ENCODE peak calls at places on chromosome 13, in eight cellular contexts. J is astrocyte of the spinal cord, A is IMR-90, D is Peyer's patch, X is left lung, H is hepatocyte, Z is breast epithelium, M is K562. Q is an unnamed sample.

GRCh38 chr13:46992383-46992952 is 95.6 kb upstream of the HTR2A start:
- DNase-seq in J (no peak), A (no peak), D (no peak), X (no peak), H (no peak), Z (no peak), M (peak), Q (peak)

GRCh38 chr13:114130708-114131580 is 1.5 kb downstream of the RASA3 start:
- DNase-seq in J (peak), A (peak), D (peak), X (peak), H (peak), Z (no peak), M (peak), Q (peak)

GRCh38 chr13:30341815-30342570 is 34.6 kb upstream of the KATNAL1 start:
- DNase-seq in J (peak), A (peak), D (peak), X (peak), H (peak), Z (peak), M (no peak), Q (no peak)

GRCh38 chr13:40230833-40231266 is 435.6 kb downstream of the FOXO1 start:
- DNase-seq in J (peak), A (no peak), D (no peak), X (no peak), H (peak), Z (no peak), M (no peak), Q (no peak)

GRCh38 chr13:51158923-51159322 is 47.8 kb upstream of the C13orf42 start:
- DNase-seq in J (no peak), A (no peak), D (no peak), X (no peak), H (no peak), Z (no peak), M (no peak), Q (no peak)

GRCh38 chr13:22926176-22927007 is 254.4 kb upstream of the SGCG start:
- DNase-seq in J (no peak), A (no peak), D (peak), X (peak), H (peak), Z (peak), M (peak), Q (no peak)

GRCh38 chr13:79631260-79631659 is 150.3 kb downstream of the NDFIP2 start:
- DNase-seq in J (peak), A (peak), D (no peak), X (no peak), H (peak), Z (peak), M (no peak), Q (no peak)

GRCh38 chr13:99760456-99760855 is 211.1 kb downstream of the ZIC5 start:
- DNase-seq in J (no peak), A (no peak), D (no peak), X (no peak), H (no peak), Z (no peak), M (no peak), Q (no peak)

GRCh38 chr13:41588899-41589298 is 131.5 kb downstream of the RGCC start:
- DNase-seq in J (peak), A (peak), D (no peak), X (no peak), H (no peak), Z (no peak), M (peak), Q (no peak)

GRCh38 chr13:112449545-112449930 is 73.4 kb downstream of the SPACA7 start:
- DNase-seq in J (no peak), A (no peak), D (no peak), X (peak), H (no peak), Z (no peak), M (no peak), Q (no peak)

GRCh38 chr13:23688336-23688735 is 118.1 kb downstream of the TNFRSF19 start:
- DNase-seq in J (no peak), A (peak), D (no peak), X (no peak), H (no peak), Z (no peak), M (no peak), Q (no peak)

GRCh38 chr13:50991624-50992610 is 82.3 kb downstream of the RNASEH2B start:
- DNase-seq in J (peak), A (no peak), D (no peak), X (no peak), H (no peak), Z (no peak), M (no peak), Q (peak)

GRCh38 chr13:80339841-80340642 is 884 bp downstream of the SPRY2 start:
- DNase-seq in J (peak), A (peak), D (peak), X (peak), H (peak), Z (peak), M (peak), Q (peak)

GRCh38 chr13:44713793-44714469 is 137.8 kb upstream of the TSC22D1 start:
- DNase-seq in J (peak), A (peak), D (no peak), X (no peak), H (peak), Z (peak), M (no peak), Q (no peak)

GRCh38 chr13:81275666-81276258 is 934.8 kb upstream of the SPRY2 start:
- DNase-seq in J (no peak), A (no peak), D (no peak), X (no peak), H (no peak), Z (no peak), M (peak), Q (no peak)

GRCh38 chr13:107568181-107568580 is 647.2 kb downstream of the LIG4 start:
- DNase-seq in J (peak), A (peak), D (no peak), X (no peak), H (no peak), Z (no peak), M (no peak), Q (no peak)

GRCh38 chr13:95660981-95661581 is 15.9 kb upstream of the DNAJC3 start:
- DNase-seq in J (peak), A (peak), D (no peak), X (no peak), H (peak), Z (no peak), M (peak), Q (peak)

GRCh38 chr13:100363351-100363750 is 225.2 kb downstream of the GGACT start:
- DNase-seq in J (peak), A (peak), D (no peak), X (no peak), H (no peak), Z (no peak), M (no peak), Q (no peak)

GRCh38 chr13:90834700-90835099 is 512.8 kb upstream of the MIR17HG start:
- DNase-seq in J (no peak), A (no peak), D (no peak), X (no peak), H (no peak), Z (no peak), M (no peak), Q (no peak)

GRCh38 chr13:81539643-81540150 is 1198.8 kb upstream of the SPRY2 start:
- DNase-seq in J (no peak), A (no peak), D (no peak), X (no peak), H (no peak), Z (no peak), M (no peak), Q (no peak)

GRCh38 chr13:98443329-98443728 is 133.6 kb downstream of the STK24 start:
- DNase-seq in J (peak), A (peak), D (no peak), X (no peak), H (no peak), Z (no peak), M (no peak), Q (no peak)

GRCh38 chr13:109275848-109276247 is 510.5 kb downstream of the IRS2 start:
- DNase-seq in J (peak), A (no peak), D (peak), X (no peak), H (peak), Z (no peak), M (peak), Q (no peak)

GRCh38 chr13:97901716-97902115 is 51.8 kb upstream of the IPO5 start:
- DNase-seq in J (no peak), A (no peak), D (no peak), X (no peak), H (no peak), Z (no peak), M (no peak), Q (no peak)

GRCh38 chr13:108494991-108495661 is 134.3 kb upstream of the MYO16 start:
- DNase-seq in J (peak), A (no peak), D (no peak), X (no peak), H (peak), Z (no peak), M (peak), Q (no peak)

GRCh38 chr13:73677041-73677589 is 457.1 kb downstream of the KLF12 start:
- DNase-seq in J (peak), A (peak), D (no peak), X (no peak), H (peak), Z (no peak), M (no peak), Q (no peak)

GRCh38 chr13:74066937-74067336 is 67.3 kb downstream of the KLF12 start:
- DNase-seq in J (peak), A (peak), D (no peak), X (no peak), H (no peak), Z (no peak), M (no peak), Q (no peak)

GRCh38 chr13:24280722-24281121 is 28.7 kb upstream of the C1QTNF9 start:
- DNase-seq in J (no peak), A (peak), D (no peak), X (peak), H (no peak), Z (no peak), M (no peak), Q (peak)

GRCh38 chr13:40164137-40164536 is 502.3 kb downstream of the FOXO1 start:
- DNase-seq in J (no peak), A (no peak), D (no peak), X (no peak), H (peak), Z (no peak), M (no peak), Q (no peak)

GRCh38 chr13:114219406-114219805 is 15.3 kb upstream of the CDC16 start:
- DNase-seq in J (no peak), A (no peak), D (no peak), X (no peak), H (no peak), Z (no peak), M (no peak), Q (no peak)

GRCh38 chr13:110305001-110305400 is 2.0 kb downstream of the COL4A1 start:
- DNase-seq in J (no peak), A (no peak), D (no peak), X (no peak), H (no peak), Z (no peak), M (no peak), Q (no peak)
- H3K4me3 ChIP-seq in J (peak), A (peak), D (no peak), X (peak), H (peak), Z (peak), M (no peak), Q (no peak)

GRCh38 chr13:66195238-66195637 is 1034.9 kb downstream of the PCDH9 start:
- DNase-seq in J (no peak), A (no peak), D (no peak), X (no peak), H (no peak), Z (no peak), M (no peak), Q (no peak)

GRCh38 chr13:66205807-66206206 is 1024.3 kb downstream of the PCDH9 start:
- DNase-seq in J (no peak), A (no peak), D (no peak), X (no peak), H (no peak), Z (no peak), M (no peak), Q (no peak)

GRCh38 chr13:66200555-66200954 is 1029.6 kb downstream of the PCDH9 start:
- DNase-seq in J (no peak), A (no peak), D (no peak), X (no peak), H (no peak), Z (no peak), M (no peak), Q (no peak)
- TF ChIP-seq CTCF in J (no peak), A (peak), D (no peak), X (no peak), H (peak), Z (no peak), M (no peak), Q (no peak)

GRCh38 chr13:34941436-34941834 is 635 bp upstream of the NBEA start:
- DNase-seq in J (no peak), A (no peak), D (no peak), X (no peak), H (no peak), Z (no peak), M (no peak), Q (no peak)
- H3K4me3 ChIP-seq in J (peak), A (peak), D (peak), X (peak), H (peak), Z (peak), M (no peak), Q (peak)

GRCh38 chr13:49495783-49496762 is at the start of gene PHF11:
- DNase-seq in J (peak), A (peak), D (peak), X (peak), H (peak), Z (peak), M (peak), Q (peak)
- TF ChIP-seq CTCF in J (no peak), A (no peak), D (no peak), X (no peak), H (no peak), Z (no peak), M (no peak), Q (peak)